ENCODE peak calls at places on chromosomes 6 and 20, in four cellular contexts. One of them, this sample, is unnamed.
A peak's percentile ranks its signal among the peaks of the same experiment; 100 is the strongest.

GRCh38 chr20:34579191-34579661 is 20.7 kb downstream of the MAP1LC3A start:
- DNase-seq in GM12891: no peak
- DNase-seq in fibroblast of lung: peak; percentile 80
- DNase-seq in RWPE1: peak; percentile 94
- DNase-seq in this sample: peak; percentile 77

GRCh38 chr6:43127180-43127579 is 43.9 kb upstream of the SRF start:
- DNase-seq in fibroblast of lung: no peak
- DNase-seq in GM12891: no peak
- DNase-seq in RWPE1: no peak
- DNase-seq in this sample: no peak

GRCh38 chr6:36333889-36334288 is 2.8 kb downstream of the BNIP5 start:
- DNase-seq in GM12891: no peak
- DNase-seq in RWPE1: no peak
- DNase-seq in fibroblast of lung: no peak
- DNase-seq in this sample: no peak

GRCh38 chr6:12504325-12504966 is 212.1 kb upstream of the PHACTR1 start:
- DNase-seq in RWPE1: peak; percentile 32
- DNase-seq in GM12891: no peak
- DNase-seq in fibroblast of lung: no peak
- DNase-seq in this sample: no peak

GRCh38 chr20:53084408-53084997 is 112.3 kb downstream of the TSHZ2 start:
- DNase-seq in fibroblast of lung: no peak
- DNase-seq in RWPE1: no peak
- DNase-seq in GM12891: no peak
- DNase-seq in this sample: no peak

GRCh38 chr20:21272279-21272678 is 30.9 kb upstream of the XRN2 start:
- DNase-seq in RWPE1: no peak
- DNase-seq in fibroblast of lung: no peak
- DNase-seq in GM12891: no peak
- DNase-seq in this sample: no peak

GRCh38 chr6:101640131-101640530 is 246.6 kb downstream of the GRIK2 start:
- DNase-seq in fibroblast of lung: no peak
- DNase-seq in RWPE1: no peak
- DNase-seq in GM12891: no peak
- DNase-seq in this sample: no peak

GRCh38 chr6:67956352-67956751 is 678.7 kb upstream of the ADGRB3 start:
- DNase-seq in RWPE1: no peak
- DNase-seq in fibroblast of lung: no peak
- DNase-seq in GM12891: no peak
- DNase-seq in this sample: no peak

GRCh38 chr6:112038756-112039430 is 15.0 kb upstream of the CCN6 start:
- DNase-seq in fibroblast of lung: no peak
- DNase-seq in GM12891: no peak
- DNase-seq in RWPE1: no peak
- DNase-seq in this sample: no peak

GRCh38 chr6:108862479-108863191 is 14.4 kb downstream of the ARMC2 start:
- DNase-seq in RWPE1: no peak
- DNase-seq in fibroblast of lung: no peak
- DNase-seq in GM12891: no peak
- DNase-seq in this sample: no peak

GRCh38 chr20:25316506-25317190 is 68.8 kb downstream of the PYGB start:
- DNase-seq in GM12891: no peak
- DNase-seq in fibroblast of lung: no peak
- DNase-seq in RWPE1: no peak
- DNase-seq in this sample: no peak

GRCh38 chr6:141988954-141989705 is 143.6 kb upstream of the GJE1 start:
- DNase-seq in fibroblast of lung: peak; percentile 82
- DNase-seq in GM12891: no peak
- DNase-seq in RWPE1: peak; percentile 62
- DNase-seq in this sample: peak; percentile 74

GRCh38 chr6:3422457-3422816 is 34.4 kb downstream of the SLC22A23 start:
- DNase-seq in RWPE1: no peak
- DNase-seq in fibroblast of lung: no peak
- DNase-seq in GM12891: no peak
- DNase-seq in this sample: no peak

GRCh38 chr6:84284428-84285033 is 57.1 kb upstream of the CEP162 start:
- DNase-seq in GM12891: no peak
- DNase-seq in RWPE1: no peak
- DNase-seq in fibroblast of lung: peak; percentile 27
- DNase-seq in this sample: peak; percentile 24

GRCh38 chr6:2935566-2936291 is 32.6 kb upstream of the SERPINB9 start:
- DNase-seq in fibroblast of lung: no peak
- DNase-seq in GM12891: no peak
- DNase-seq in RWPE1: no peak
- DNase-seq in this sample: no peak

GRCh38 chr20:10427060-10427692 is 6.8 kb downstream of the MKKS start:
- DNase-seq in RWPE1: peak; percentile 35
- DNase-seq in GM12891: no peak
- DNase-seq in fibroblast of lung: peak; percentile 85
- DNase-seq in this sample: peak; percentile 69

GRCh38 chr20:36493013-36493800 is 48.1 kb upstream of the MYL9 start:
- DNase-seq in RWPE1: no peak
- DNase-seq in GM12891: no peak
- DNase-seq in fibroblast of lung: no peak
- DNase-seq in this sample: no peak

GRCh38 chr6:14921170-14921569 is 324.7 kb upstream of the JARID2 start:
- DNase-seq in GM12891: no peak
- DNase-seq in fibroblast of lung: peak; percentile 63
- DNase-seq in RWPE1: no peak
- DNase-seq in this sample: no peak

GRCh38 chr6:24543683-24544082 is 48.9 kb downstream of the ALDH5A1 start:
- DNase-seq in GM12891: no peak
- DNase-seq in fibroblast of lung: no peak
- DNase-seq in RWPE1: no peak
- DNase-seq in this sample: no peak

GRCh38 chr20:11394145-11394833 is 523.4 kb upstream of the BTBD3 start:
- DNase-seq in RWPE1: no peak
- DNase-seq in fibroblast of lung: peak; percentile 25
- DNase-seq in GM12891: no peak
- DNase-seq in this sample: peak; percentile 81

GRCh38 chr6:148750826-148751225 is 4.0 kb downstream of the UST start:
- DNase-seq in GM12891: no peak
- DNase-seq in fibroblast of lung: peak; percentile 61
- DNase-seq in RWPE1: no peak
- DNase-seq in this sample: no peak

GRCh38 chr20:58576590-58576944 is 61.4 kb upstream of the APCDD1L start:
- DNase-seq in fibroblast of lung: no peak
- DNase-seq in GM12891: no peak
- DNase-seq in RWPE1: no peak
- DNase-seq in this sample: no peak

GRCh38 chr6:13660273-13660672 is 45.1 kb downstream of the NOL7 start:
- DNase-seq in fibroblast of lung: no peak
- DNase-seq in RWPE1: no peak
- DNase-seq in GM12891: no peak
- DNase-seq in this sample: no peak

GRCh38 chr6:131747821-131748353 is 37.1 kb upstream of the CTAGE9 start:
- DNase-seq in fibroblast of lung: no peak
- DNase-seq in RWPE1: no peak
- DNase-seq in GM12891: no peak
- DNase-seq in this sample: no peak

GRCh38 chr6:3471286-3471685 is 14.4 kb upstream of the SLC22A23 start:
- DNase-seq in fibroblast of lung: no peak
- DNase-seq in RWPE1: no peak
- DNase-seq in GM12891: no peak
- DNase-seq in this sample: no peak

GRCh38 chr20:32441638-32442037 is 83.5 kb downstream of the ASXL1 start:
- DNase-seq in fibroblast of lung: no peak
- DNase-seq in RWPE1: no peak
- DNase-seq in GM12891: no peak
- DNase-seq in this sample: no peak

GRCh38 chr6:7243188-7243942 is 69.6 kb downstream of the SSR1 start:
- DNase-seq in GM12891: peak; percentile 53
- DNase-seq in RWPE1: peak; percentile 71
- DNase-seq in fibroblast of lung: peak; percentile 71
- DNase-seq in this sample: peak; percentile 59

GRCh38 chr6:150932976-150933375 is 67.5 kb downstream of the MTHFD1L start:
- DNase-seq in fibroblast of lung: peak; percentile 37
- DNase-seq in GM12891: no peak
- DNase-seq in RWPE1: no peak
- DNase-seq in this sample: no peak

GRCh38 chr6:139381216-139381615 is 6.8 kb upstream of the CITED2 start:
- DNase-seq in GM12891: no peak
- DNase-seq in RWPE1: no peak
- DNase-seq in fibroblast of lung: peak; percentile 27
- DNase-seq in this sample: no peak

This sample was measured in brain microvascular endothelial cell.